ENCODE peak calls at places on chromosomes 7 and 10, in six cellular contexts. One of them, this sample, is unnamed.

GRCh38 chr7:134710854-134711624 is 64.4 kb downstream of the BPGM start:
- DNase-seq in H9: no peak
- DNase-seq in heart left ventricle: no peak
- DNase-seq in IMR-90: peak
- DNase-seq in CD4-positive, alpha-beta T cell: peak
- DNase-seq in cardiac fibroblast: no peak
- DNase-seq in this sample: no peak

GRCh38 chr10:31064334-31064733 is 32.7 kb upstream of the ZNF438 start:
- DNase-seq in H9: no peak
- DNase-seq in heart left ventricle: no peak
- DNase-seq in IMR-90: peak
- DNase-seq in CD4-positive, alpha-beta T cell: no peak
- DNase-seq in cardiac fibroblast: peak
- DNase-seq in this sample: no peak

GRCh38 chr7:78528964-78529363 is 730.4 kb downstream of the PHTF2 start:
- DNase-seq in H9: no peak
- DNase-seq in heart left ventricle: no peak
- DNase-seq in IMR-90: peak
- DNase-seq in CD4-positive, alpha-beta T cell: no peak
- DNase-seq in cardiac fibroblast: peak
- DNase-seq in this sample: no peak

GRCh38 chr10:36608251-36608650 is 517.1 kb upstream of the ANKRD30A start:
- DNase-seq in H9: no peak
- DNase-seq in heart left ventricle: no peak
- DNase-seq in IMR-90: peak
- DNase-seq in CD4-positive, alpha-beta T cell: no peak
- DNase-seq in cardiac fibroblast: peak
- DNase-seq in this sample: no peak

GRCh38 chr10:100670828-100671479 is 74.4 kb upstream of the PAX2 start:
- DNase-seq in H9: peak
- DNase-seq in heart left ventricle: no peak
- DNase-seq in IMR-90: no peak
- DNase-seq in CD4-positive, alpha-beta T cell: peak
- DNase-seq in cardiac fibroblast: no peak
- DNase-seq in this sample: no peak

GRCh38 chr7:114086491-114086905 is 167.7 kb upstream of the PPP1R3A start:
- DNase-seq in H9: peak
- DNase-seq in heart left ventricle: peak
- DNase-seq in IMR-90: no peak
- DNase-seq in CD4-positive, alpha-beta T cell: no peak
- DNase-seq in cardiac fibroblast: no peak
- DNase-seq in this sample: no peak

GRCh38 chr7:103680161-103681144 is 234.4 kb upstream of the SLC26A5 start:
- DNase-seq in H9: peak
- DNase-seq in heart left ventricle: no peak
- DNase-seq in IMR-90: no peak
- DNase-seq in CD4-positive, alpha-beta T cell: no peak
- DNase-seq in cardiac fibroblast: peak
- DNase-seq in this sample: no peak

GRCh38 chr10:93560541-93560940 is 5.9 kb upstream of the FFAR4 start:
- DNase-seq in H9: no peak
- DNase-seq in heart left ventricle: no peak
- DNase-seq in IMR-90: no peak
- DNase-seq in CD4-positive, alpha-beta T cell: no peak
- DNase-seq in cardiac fibroblast: no peak
- DNase-seq in this sample: no peak

GRCh38 chr10:30019468-30019867 is 39.9 kb downstream of the JCAD start:
- DNase-seq in H9: no peak
- DNase-seq in heart left ventricle: no peak
- DNase-seq in IMR-90: no peak
- DNase-seq in CD4-positive, alpha-beta T cell: no peak
- DNase-seq in cardiac fibroblast: no peak
- DNase-seq in this sample: no peak

GRCh38 chr10:52483587-52483986 is 169.5 kb downstream of the DKK1 start:
- DNase-seq in H9: no peak
- DNase-seq in heart left ventricle: no peak
- DNase-seq in IMR-90: no peak
- DNase-seq in CD4-positive, alpha-beta T cell: no peak
- DNase-seq in cardiac fibroblast: no peak
- DNase-seq in this sample: no peak

GRCh38 chr7:94324380-94325120 is 70.1 kb upstream of the COL1A2 start:
- DNase-seq in H9: no peak
- DNase-seq in heart left ventricle: no peak
- DNase-seq in IMR-90: peak
- DNase-seq in CD4-positive, alpha-beta T cell: no peak
- DNase-seq in cardiac fibroblast: no peak
- DNase-seq in this sample: no peak

GRCh38 chr10:21757601-21757901 is 223.5 kb downstream of the MLLT10 start:
- DNase-seq in H9: no peak
- DNase-seq in heart left ventricle: no peak
- DNase-seq in IMR-90: no peak
- DNase-seq in CD4-positive, alpha-beta T cell: no peak
- DNase-seq in cardiac fibroblast: no peak
- DNase-seq in this sample: no peak

GRCh38 chr7:92437956-92438491 is 9.3 kb upstream of the GATAD1 start:
- DNase-seq in H9: peak
- DNase-seq in heart left ventricle: no peak
- DNase-seq in IMR-90: no peak
- DNase-seq in CD4-positive, alpha-beta T cell: no peak
- DNase-seq in cardiac fibroblast: no peak
- DNase-seq in this sample: no peak

GRCh38 chr10:122649903-122650302 is 49.7 kb downstream of the C10orf120 start:
- DNase-seq in H9: no peak
- DNase-seq in heart left ventricle: no peak
- DNase-seq in IMR-90: no peak
- DNase-seq in CD4-positive, alpha-beta T cell: no peak
- DNase-seq in cardiac fibroblast: no peak
- DNase-seq in this sample: no peak

GRCh38 chr10:53108317-53108934 is 335.8 kb upstream of the MBL2 start:
- DNase-seq in H9: no peak
- DNase-seq in heart left ventricle: no peak
- DNase-seq in IMR-90: no peak
- DNase-seq in CD4-positive, alpha-beta T cell: no peak
- DNase-seq in cardiac fibroblast: no peak
- DNase-seq in this sample: no peak

GRCh38 chr10:89022734-89023133 is 32.1 kb downstream of the FAS start:
- DNase-seq in H9: no peak
- DNase-seq in heart left ventricle: no peak
- DNase-seq in IMR-90: no peak
- DNase-seq in CD4-positive, alpha-beta T cell: no peak
- DNase-seq in cardiac fibroblast: no peak
- DNase-seq in this sample: no peak

GRCh38 chr7:70647801-70648491 is 484.0 kb upstream of the GALNT17 start:
- DNase-seq in H9: no peak
- DNase-seq in heart left ventricle: no peak
- DNase-seq in IMR-90: peak
- DNase-seq in CD4-positive, alpha-beta T cell: peak
- DNase-seq in cardiac fibroblast: no peak
- DNase-seq in this sample: no peak

GRCh38 chr7:142956951-142957623 is 5.1 kb downstream of the KEL start:
- DNase-seq in H9: no peak
- DNase-seq in heart left ventricle: no peak
- DNase-seq in IMR-90: no peak
- DNase-seq in CD4-positive, alpha-beta T cell: no peak
- DNase-seq in cardiac fibroblast: no peak
- DNase-seq in this sample: no peak

GRCh38 chr10:60615551-60615950 is 162.7 kb upstream of the CDK1 start:
- DNase-seq in H9: no peak
- DNase-seq in heart left ventricle: no peak
- DNase-seq in IMR-90: no peak
- DNase-seq in CD4-positive, alpha-beta T cell: no peak
- DNase-seq in cardiac fibroblast: peak
- DNase-seq in this sample: no peak

GRCh38 chr7:136923111-136923510 is 54.7 kb downstream of the CHRM2 start:
- DNase-seq in H9: no peak
- DNase-seq in heart left ventricle: no peak
- DNase-seq in IMR-90: peak
- DNase-seq in CD4-positive, alpha-beta T cell: no peak
- DNase-seq in cardiac fibroblast: peak
- DNase-seq in this sample: no peak

GRCh38 chr10:22646291-22646926 is 68.0 kb downstream of the PIP4K2A start:
- DNase-seq in H9: no peak
- DNase-seq in heart left ventricle: no peak
- DNase-seq in IMR-90: no peak
- DNase-seq in CD4-positive, alpha-beta T cell: no peak
- DNase-seq in cardiac fibroblast: no peak
- DNase-seq in this sample: no peak

GRCh38 chr10:96585726-96586418 is 940 bp downstream of the TM9SF3 start:
- DNase-seq in H9: no peak
- DNase-seq in heart left ventricle: no peak
- DNase-seq in IMR-90: peak
- DNase-seq in CD4-positive, alpha-beta T cell: peak
- DNase-seq in cardiac fibroblast: peak
- DNase-seq in this sample: no peak

GRCh38 chr10:51079331-51079730 is 5.0 kb downstream of the PRKG1 start:
- DNase-seq in H9: no peak
- DNase-seq in heart left ventricle: no peak
- DNase-seq in IMR-90: no peak
- DNase-seq in CD4-positive, alpha-beta T cell: no peak
- DNase-seq in cardiac fibroblast: no peak
- DNase-seq in this sample: no peak

GRCh38 chr7:108358553-108358952 is 97.7 kb downstream of the NRCAM start:
- DNase-seq in H9: peak
- DNase-seq in heart left ventricle: no peak
- DNase-seq in IMR-90: peak
- DNase-seq in CD4-positive, alpha-beta T cell: no peak
- DNase-seq in cardiac fibroblast: peak
- DNase-seq in this sample: no peak

GRCh38 chr10:78365711-78366110 is 332.0 kb downstream of the RPS24 start:
- DNase-seq in H9: no peak
- DNase-seq in heart left ventricle: no peak
- DNase-seq in IMR-90: peak
- DNase-seq in CD4-positive, alpha-beta T cell: no peak
- DNase-seq in cardiac fibroblast: no peak
- DNase-seq in this sample: no peak

GRCh38 chr7:45920543-45921380 is at the start of gene IGFBP3:
- DNase-seq in H9: peak
- DNase-seq in heart left ventricle: peak
- DNase-seq in IMR-90: peak
- DNase-seq in CD4-positive, alpha-beta T cell: no peak
- DNase-seq in cardiac fibroblast: peak
- DNase-seq in this sample: no peak

GRCh38 chr7:32301427-32301826 is 188.8 kb downstream of the LSM5 start:
- DNase-seq in H9: no peak
- DNase-seq in heart left ventricle: no peak
- DNase-seq in IMR-90: no peak
- DNase-seq in CD4-positive, alpha-beta T cell: no peak
- DNase-seq in cardiac fibroblast: no peak
- DNase-seq in this sample: no peak

GRCh38 chr7:41096921-41097320 is 606.0 kb downstream of the INHBA start:
- DNase-seq in H9: no peak
- DNase-seq in heart left ventricle: no peak
- DNase-seq in IMR-90: peak
- DNase-seq in CD4-positive, alpha-beta T cell: no peak
- DNase-seq in cardiac fibroblast: peak
- DNase-seq in this sample: no peak

GRCh38 chr7:16930958-16931357 is 49.2 kb upstream of the AGR3 start:
- DNase-seq in H9: no peak
- DNase-seq in heart left ventricle: no peak
- DNase-seq in IMR-90: no peak
- DNase-seq in CD4-positive, alpha-beta T cell: no peak
- DNase-seq in cardiac fibroblast: no peak
- DNase-seq in this sample: no peak

GRCh38 chr7:732556-732955 is 5.5 kb upstream of the PRKAR1B start:
- DNase-seq in H9: no peak
- DNase-seq in heart left ventricle: no peak
- DNase-seq in IMR-90: no peak
- DNase-seq in CD4-positive, alpha-beta T cell: no peak
- DNase-seq in cardiac fibroblast: no peak
- DNase-seq in this sample: no peak

GRCh38 chr7:731440-732085 is 4.5 kb upstream of the PRKAR1B start:
- DNase-seq in H9: no peak
- DNase-seq in heart left ventricle: no peak
- DNase-seq in IMR-90: no peak
- DNase-seq in CD4-positive, alpha-beta T cell: no peak
- DNase-seq in cardiac fibroblast: no peak
- DNase-seq in this sample: no peak

GRCh38 chr7:734214-734613 is 7.1 kb upstream of the PRKAR1B start:
- DNase-seq in H9: no peak
- DNase-seq in heart left ventricle: no peak
- DNase-seq in IMR-90: no peak
- DNase-seq in CD4-positive, alpha-beta T cell: no peak
- DNase-seq in cardiac fibroblast: peak
- DNase-seq in this sample: no peak

GRCh38 chr7:730501-731439 is 3.7 kb upstream of the PRKAR1B start:
- DNase-seq in H9: no peak
- DNase-seq in heart left ventricle: peak
- DNase-seq in IMR-90: peak
- DNase-seq in CD4-positive, alpha-beta T cell: no peak
- DNase-seq in cardiac fibroblast: no peak
- DNase-seq in this sample: no peak

DNA sequence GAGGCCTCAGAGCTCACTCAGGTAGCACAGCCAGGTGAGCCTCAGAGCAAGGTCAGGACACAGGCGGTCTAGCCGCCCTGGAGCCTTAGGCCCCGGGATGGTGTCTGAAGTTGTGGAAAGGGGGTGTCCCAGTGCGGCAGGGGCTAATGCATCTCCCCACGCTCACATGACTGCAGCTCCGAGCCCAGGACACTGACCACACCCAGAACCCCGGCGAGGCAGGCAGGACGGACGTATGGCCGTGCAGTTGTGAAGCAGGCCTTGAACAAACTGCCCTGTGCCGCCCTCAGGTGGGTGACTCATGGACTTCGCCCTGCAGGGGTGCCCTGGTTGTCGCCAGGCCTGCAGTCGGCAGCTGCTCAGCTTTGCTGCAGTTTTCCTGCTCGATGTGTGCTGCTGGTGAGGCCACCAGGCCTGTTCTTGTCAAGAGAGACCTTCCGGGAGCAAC is 5.0 kb upstream of the PRKAR1B start:
- DNase-seq in H9: peak
- DNase-seq in heart left ventricle: peak
- DNase-seq in IMR-90: no peak
- DNase-seq in CD4-positive, alpha-beta T cell: no peak
- DNase-seq in cardiac fibroblast: peak
- DNase-seq in this sample: no peak
- TF ChIP-seq CTCF in H9: peak
- TF ChIP-seq CTCF in heart left ventricle: peak
- TF ChIP-seq CTCF in IMR-90: no peak
- TF ChIP-seq CTCF in CD4-positive, alpha-beta T cell: no peak
- TF ChIP-seq CTCF in cardiac fibroblast: no peak
- TF ChIP-seq CTCF in this sample: peak

GRCh38 chr10:13099666-13100348 is at the start of gene OPTN:
- DNase-seq in H9: peak
- DNase-seq in heart left ventricle: peak
- DNase-seq in IMR-90: peak
- DNase-seq in CD4-positive, alpha-beta T cell: peak
- DNase-seq in cardiac fibroblast: peak
- DNase-seq in this sample: no peak
- TF ChIP-seq CTCF in H9: peak
- TF ChIP-seq CTCF in heart left ventricle: peak
- TF ChIP-seq CTCF in IMR-90: peak
- TF ChIP-seq CTCF in CD4-positive, alpha-beta T cell: peak
- TF ChIP-seq CTCF in cardiac fibroblast: peak
- TF ChIP-seq CTCF in this sample: peak

GRCh38 chr7:155009570-155010157 is 6.7 kb upstream of the PAXIP1 start:
- DNase-seq in H9: peak
- DNase-seq in heart left ventricle: no peak
- DNase-seq in IMR-90: no peak
- DNase-seq in CD4-positive, alpha-beta T cell: no peak
- DNase-seq in cardiac fibroblast: peak
- DNase-seq in this sample: no peak
- TF ChIP-seq CTCF in H9: peak
- TF ChIP-seq CTCF in heart left ventricle: peak
- TF ChIP-seq CTCF in IMR-90: peak
- TF ChIP-seq CTCF in CD4-positive, alpha-beta T cell: peak
- TF ChIP-seq CTCF in cardiac fibroblast: peak
- TF ChIP-seq CTCF in this sample: no peak

GRCh38 chr7:52129278-52129677 is 812.7 kb upstream of the COBL start:
- DNase-seq in H9: no peak
- DNase-seq in heart left ventricle: no peak
- DNase-seq in IMR-90: no peak
- DNase-seq in CD4-positive, alpha-beta T cell: no peak
- DNase-seq in cardiac fibroblast: no peak
- DNase-seq in this sample: no peak
- TF ChIP-seq CTCF in H9: no peak
- TF ChIP-seq CTCF in heart left ventricle: no peak
- TF ChIP-seq CTCF in IMR-90: no peak
- TF ChIP-seq CTCF in CD4-positive, alpha-beta T cell: no peak
- TF ChIP-seq CTCF in cardiac fibroblast: no peak
- TF ChIP-seq CTCF in this sample: no peak